ENCODE peak calls at places on chromosomes 2 and 18, in ten cellular contexts. D, I, K, N, Z, S, Y, T, V and B are unnamed samples.

GRCh38 chr2:16314001-16314400 is 351.6 kb downstream of the CYRIA start:
- DNase-seq in N (no peak), I (no peak), D (no peak), V (no peak), S (no peak), Y (no peak), T (no peak), K (no peak), Z (no peak), B (no peak)

GRCh38 chr18:36176177-36176584 is 11.1 kb upstream of the MOCOS start:
- DNase-seq in V (no peak), Y (no peak), S (no peak), Z (no peak), I (no peak), T (no peak), K (no peak), N (no peak), D (no peak), B (no peak)

GRCh38 chr2:215609089-215610032 is 173.5 kb upstream of the FN1 start:
- DNase-seq in N (no peak), T (no peak), D (no peak), V (no peak), S (no peak), K (no peak), I (no peak), Y (peak), Z (no peak), B (no peak)

GRCh38 chr2:233089851-233090250 is 29.7 kb downstream of the INPP5D start:
- DNase-seq in V (no peak), N (no peak), K (no peak), Y (no peak), S (no peak), Z (no peak), T (no peak), I (no peak), D (no peak), B (no peak)

GRCh38 chr2:14773696-14774095 is 141.2 kb downstream of the LRATD1 start:
- DNase-seq in I (no peak), Y (no peak), D (no peak), S (no peak), N (no peak), K (no peak), V (no peak), Z (no peak), T (no peak), B (no peak)

GRCh38 chr2:236843604-236844003 is 242.1 kb upstream of the COPS8 start:
- DNase-seq in T (no peak), K (no peak), Y (no peak), V (no peak), D (no peak), N (no peak), I (no peak), Z (no peak), S (no peak), B (no peak)

GRCh38 chr2:50431958-50432650 is 599.8 kb downstream of the NRXN1 start:
- DNase-seq in T (no peak), I (no peak), Z (no peak), Y (no peak), S (no peak), K (no peak), V (no peak), D (no peak), N (no peak), B (no peak)

GRCh38 chr2:46802665-46803550 is 112.7 kb downstream of the MCFD2 start:
- DNase-seq in I (no peak), Z (peak), D (no peak), K (no peak), S (no peak), Y (no peak), V (no peak), N (no peak), T (no peak), B (no peak)

GRCh38 chr2:85754313-85755095 is 713 bp downstream of the ATOH8 start:
- DNase-seq in Y (no peak), D (no peak), K (no peak), N (peak), V (no peak), T (peak), S (no peak), I (no peak), Z (peak), B (peak)